ENCODE peak calls at places on chromosomes 11 and 22, in nine cellular contexts. F is colonic mucosa, E is bronchial epithelial cell, A is adrenal gland, U is BJ, V is transverse colon, K is OCI-LY7, H is mammary epithelial cell, L is neural progenitor cell. P is an unnamed sample.

GRCh38 chr11:128463386-128463829 is 124.0 kb downstream of the ETS1 start:
- DNase-seq in F (no peak), E (peak; percentile 34), L (no peak), U (peak; percentile 50), H (no peak), A (no peak), V (no peak), K (no peak), P (no peak)

GRCh38 chr11:61890536-61891330 is 612 bp downstream of the FADS3 start:
- DNase-seq in H (peak; percentile 64), V (peak; percentile 38), L (peak; percentile 71), U (peak; percentile 25), K (peak; percentile 48), A (peak; percentile 81), F (peak; percentile 36), E (peak; percentile 54), P (no peak)

GRCh38 chr11:58676563-58677135 is 54.2 kb downstream of the CNTF start:
- DNase-seq in H (no peak), U (no peak), E (no peak), L (no peak), F (no peak), K (no peak), A (no peak), V (no peak), P (no peak)

GRCh38 chr11:9775393-9775780 is 111.5 kb downstream of the SWAP70 start:
- DNase-seq in F (no peak), E (no peak), U (no peak), L (no peak), K (no peak), A (no peak), V (no peak), H (no peak), P (no peak)

GRCh38 chr11:92109476-92109875 is 115.1 kb upstream of the FAT3 start:
- DNase-seq in L (no peak), U (no peak), F (no peak), A (no peak), H (no peak), E (no peak), V (no peak), K (no peak), P (no peak)

GRCh38 chr11:80929406-80929805 is 1488.6 kb upstream of the TENM4 start:
- DNase-seq in E (peak; percentile 13), A (no peak), L (no peak), V (no peak), U (no peak), H (no peak), K (no peak), F (no peak), P (no peak)

GRCh38 chr11:90453525-90453924 is 230.7 kb upstream of the CHORDC1 start:
- DNase-seq in E (no peak), K (no peak), L (no peak), F (no peak), A (no peak), H (no peak), V (no peak), U (no peak), P (no peak)

GRCh38 chr22:38262051-38262795 is 10.6 kb downstream of the TMEM184B start:
- DNase-seq in L (peak; percentile 65), F (peak; percentile 74), U (no peak), E (peak; percentile 70), V (peak; percentile 78), A (no peak), H (peak; percentile 81), K (peak; percentile 64), P (no peak)

GRCh38 chr11:353315-353857 is 15.9 kb upstream of the B4GALNT4 start:
- DNase-seq in K (no peak), E (peak; percentile 32), F (peak; percentile 66), U (peak; percentile 62), L (no peak), V (peak; percentile 73), H (no peak), A (peak; percentile 53), P (no peak)

GRCh38 chr11:12526789-12527188 is 147.4 kb upstream of the TEAD1 start:
- DNase-seq in F (no peak), A (no peak), V (no peak), L (no peak), E (peak; percentile 37), K (no peak), U (no peak), H (no peak), P (no peak)

GRCh38 chr11:132337819-132338416 is 967.5 kb downstream of the NTM start:
- DNase-seq in K (no peak), H (no peak), E (no peak), V (no peak), F (no peak), A (no peak), L (no peak), U (no peak), P (no peak)

GRCh38 chr11:70477607-70478006 is 79.3 kb downstream of the CTTN start:
- DNase-seq in A (no peak), F (no peak), E (no peak), U (no peak), K (no peak), V (no peak), L (no peak), H (no peak), P (no peak)

GRCh38 chr22:19714320-19715252 is at the start of gene SEPTIN5:
- DNase-seq in E (no peak), V (no peak), H (no peak), L (peak; percentile 52), U (no peak), F (no peak), K (no peak), A (peak; percentile 26), P (no peak)

GRCh38 chr11:93330446-93330984 is at the start of gene DEUP1:
- DNase-seq in F (peak; percentile 77), V (peak; percentile 53), H (no peak), U (no peak), A (peak; percentile 85), E (no peak), L (peak; percentile 83), K (no peak), P (no peak)
- H3K4me3 ChIP-seq in F (peak within 1 kb of the TSS; percentile 35), V (peak within 1 kb of the TSS; percentile 28), H (peak within 1 kb of the TSS; percentile 20), U (no peak within 1 kb of the TSS), A (no peak within 1 kb of the TSS), E (peak within 1 kb of the TSS; percentile 31), L (peak within 1 kb of the TSS; percentile 46), K (no peak within 1 kb of the TSS), P (peak within 1 kb of the TSS; percentile 29)

GRCh38 chr11:83727251-83727650 is 441.1 kb upstream of the CCDC90B start:
- DNase-seq in L (no peak), H (no peak), V (no peak), K (no peak), A (no peak), E (no peak), U (no peak), F (no peak), P (no peak)

GRCh38 chr11:83726316-83726715 is 440.1 kb upstream of the CCDC90B start:
- DNase-seq in E (peak; percentile 18), K (no peak), H (no peak), V (no peak), F (no peak), U (no peak), A (no peak), L (no peak), P (no peak)

GRCh38 chr11:83725718-83726117 is 439.6 kb upstream of the CCDC90B start:
- DNase-seq in H (no peak), K (no peak), E (no peak), V (no peak), U (no peak), A (no peak), L (no peak), F (no peak), P (no peak)

GRCh38 chr11:83724704-83725114 is 438.5 kb upstream of the CCDC90B start:
- DNase-seq in V (no peak), K (no peak), F (no peak), L (peak; percentile 41), H (peak; percentile 40), E (peak; percentile 14), U (no peak), A (no peak), P (no peak)

GRCh38 chr11:83725161-83725560 is 439.0 kb upstream of the CCDC90B start:
- DNase-seq in L (peak; percentile 5), A (no peak), K (no peak), F (no peak), E (no peak), V (no peak), H (no peak), U (no peak), P (no peak)
- H3K4me3 ChIP-seq in L (peak overlapping the region; percentile 5), A (no peak overlapping the region), K (no peak overlapping the region), F (no peak overlapping the region), E (no peak overlapping the region), V (no peak overlapping the region), H (no peak overlapping the region), U (no peak overlapping the region), P (no peak overlapping the region)

DNA sequence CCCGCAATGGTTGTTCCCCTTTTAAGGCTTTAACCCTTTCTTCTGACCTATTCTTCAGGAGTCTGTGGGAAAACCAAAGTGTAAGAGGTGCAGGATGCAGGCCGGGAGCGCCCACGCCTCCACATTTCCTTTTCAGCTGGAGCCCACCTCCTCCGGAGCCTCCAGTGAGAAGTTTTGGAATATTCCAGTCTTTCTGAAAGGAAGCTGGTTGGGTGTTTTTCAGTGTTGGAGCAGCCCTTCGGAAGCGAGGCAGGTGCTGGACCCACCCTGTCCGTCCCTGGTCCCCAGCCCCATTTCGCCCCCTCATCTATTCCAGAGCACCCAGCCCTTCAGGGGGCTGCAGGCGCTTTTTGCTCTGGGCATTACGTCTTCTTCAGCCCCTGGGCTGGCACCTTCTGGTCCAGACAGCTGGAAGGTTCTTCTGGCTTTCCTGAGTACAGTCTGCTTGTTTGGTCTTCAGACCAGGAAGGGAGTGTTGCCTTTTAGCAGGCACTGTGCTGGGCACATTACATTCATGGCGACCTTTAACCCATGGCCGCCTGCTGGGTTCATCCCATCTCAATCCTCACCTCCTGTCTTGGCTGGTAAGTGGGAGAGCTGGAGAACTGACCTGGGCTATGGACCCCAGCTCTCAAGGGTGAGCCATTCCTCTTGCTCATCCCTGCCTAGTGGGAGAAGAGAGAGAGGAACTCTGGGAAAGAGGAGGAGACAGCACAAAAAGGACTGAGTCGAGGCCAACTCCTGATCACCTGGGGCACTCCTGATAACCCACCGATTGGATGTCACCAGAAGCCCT is 685 bp upstream of the THY1 start:
- DNase-seq in K (no peak), A (no peak), F (no peak), L (no peak), V (no peak), U (no peak), E (no peak), H (no peak), P (no peak)
- H3K4me3 ChIP-seq in K (no peak overlapping the region), A (no peak overlapping the region), F (no peak overlapping the region), L (peak overlapping the region; percentile 89), V (no peak overlapping the region), U (peak overlapping the region; percentile 85), E (no peak overlapping the region), H (no peak overlapping the region), P (no peak overlapping the region)

DNA sequence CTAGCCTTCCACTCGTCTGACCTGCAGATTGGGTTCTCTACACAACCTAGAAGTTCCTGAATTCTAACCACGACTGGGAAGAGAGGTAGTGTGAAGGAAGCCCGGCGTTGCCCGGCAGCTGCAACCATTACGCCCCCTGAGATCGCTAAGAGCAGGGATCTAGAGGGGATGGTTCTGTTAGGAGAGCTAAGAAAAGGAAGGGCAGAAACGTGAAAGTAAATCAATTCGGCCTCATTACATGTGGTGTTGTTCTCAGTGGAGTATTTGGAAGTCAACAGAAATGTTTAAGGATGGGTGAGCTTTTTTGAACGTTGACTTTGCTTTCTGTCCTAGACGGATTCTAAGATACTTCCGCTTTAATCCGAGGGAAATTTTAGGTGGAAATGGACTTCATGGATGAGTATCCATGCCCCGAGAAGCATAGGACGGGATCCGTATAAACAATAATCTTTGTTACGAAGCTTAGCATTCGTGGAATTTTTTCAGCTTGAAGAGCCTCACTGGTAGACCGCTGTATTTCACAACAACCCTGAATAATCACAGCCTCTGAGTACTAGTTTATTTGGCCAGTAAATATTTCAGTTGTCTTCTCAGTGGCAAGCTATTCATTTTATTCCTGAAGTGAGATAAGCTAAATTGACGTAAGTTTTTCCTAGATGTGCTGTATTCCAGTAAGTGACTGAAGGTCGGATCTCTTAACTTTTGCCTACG is 629 bp downstream of the ATP5MG start:
- DNase-seq in F (no peak), L (peak; percentile 13), K (no peak), E (peak; percentile 68), H (peak; percentile 63), V (no peak), U (peak; percentile 60), A (no peak), P (no peak)
- H3K4me3 ChIP-seq in F (peak overlapping the region; percentile 98), L (peak overlapping the region; percentile 85), K (peak overlapping the region; percentile 79), E (peak overlapping the region; percentile 90), H (peak overlapping the region; percentile 62), V (peak overlapping the region; percentile 69), U (peak overlapping the region; percentile 95), A (peak overlapping the region; percentile 66), P (peak overlapping the region; percentile 92)